ENCODE peak calls at places on chromosomes 6 and 20, in six cellular contexts. One of them, this sample, is unnamed.

GRCh38 chr6:53426117-53426516 is 77.4 kb upstream of the ELOVL5 start:
- DNase-seq in SK-N-SH: no peak
- DNase-seq in HCT116: no peak
- DNase-seq in GM12878: no peak
- DNase-seq in K562: no peak
- DNase-seq in HepG2: no peak
- DNase-seq in this sample: no peak

GRCh38 chr20:25288291-25289181 is 40.7 kb downstream of the PYGB start:
- DNase-seq in SK-N-SH: no peak
- DNase-seq in HCT116: no peak
- DNase-seq in GM12878: peak
- DNase-seq in K562: no peak
- DNase-seq in HepG2: no peak
- DNase-seq in this sample: no peak

GRCh38 chr6:140002406-140003022 is 628.1 kb upstream of the CITED2 start:
- DNase-seq in SK-N-SH: peak
- DNase-seq in HCT116: no peak
- DNase-seq in GM12878: no peak
- DNase-seq in K562: no peak
- DNase-seq in HepG2: no peak
- DNase-seq in this sample: peak

GRCh38 chr6:29087213-29087612 is at the start of gene OR2B3:
- DNase-seq in SK-N-SH: no peak
- DNase-seq in HCT116: no peak
- DNase-seq in GM12878: no peak
- DNase-seq in K562: no peak
- DNase-seq in HepG2: no peak
- DNase-seq in this sample: no peak

GRCh38 chr20:50646483-50646996 is 44.8 kb downstream of the RIPOR3 start:
- DNase-seq in SK-N-SH: no peak
- DNase-seq in HCT116: no peak
- DNase-seq in GM12878: no peak
- DNase-seq in K562: peak
- DNase-seq in HepG2: no peak
- DNase-seq in this sample: no peak

GRCh38 chr6:38489951-38490350 is 149.8 kb downstream of the BTBD9 start:
- DNase-seq in SK-N-SH: no peak
- DNase-seq in HCT116: no peak
- DNase-seq in GM12878: no peak
- DNase-seq in K562: no peak
- DNase-seq in HepG2: no peak
- DNase-seq in this sample: no peak

GRCh38 chr6:3438190-3439167 is 18.4 kb downstream of the SLC22A23 start:
- DNase-seq in SK-N-SH: no peak
- DNase-seq in HCT116: no peak
- DNase-seq in GM12878: no peak
- DNase-seq in K562: no peak
- DNase-seq in HepG2: peak
- DNase-seq in this sample: no peak

GRCh38 chr6:113903666-113904330 is 46.7 kb downstream of the MARCKS start:
- DNase-seq in SK-N-SH: no peak
- DNase-seq in HCT116: no peak
- DNase-seq in GM12878: no peak
- DNase-seq in K562: no peak
- DNase-seq in HepG2: peak
- DNase-seq in this sample: no peak

GRCh38 chr20:32820698-32821378 is 1.1 kb downstream of the MAPRE1 start:
- DNase-seq in SK-N-SH: peak
- DNase-seq in HCT116: no peak
- DNase-seq in GM12878: no peak
- DNase-seq in K562: no peak
- DNase-seq in HepG2: no peak
- DNase-seq in this sample: no peak

GRCh38 chr6:53042112-53042511 is 23.1 kb upstream of the FBXO9 start:
- DNase-seq in SK-N-SH: no peak
- DNase-seq in HCT116: peak
- DNase-seq in GM12878: no peak
- DNase-seq in K562: no peak
- DNase-seq in HepG2: peak
- DNase-seq in this sample: no peak

GRCh38 chr6:138570716-138571020 is 71.4 kb upstream of the NHSL1 start:
- DNase-seq in SK-N-SH: no peak
- DNase-seq in HCT116: no peak
- DNase-seq in GM12878: no peak
- DNase-seq in K562: no peak
- DNase-seq in HepG2: peak
- DNase-seq in this sample: no peak

GRCh38 chr20:34579936-34580587 is 21.5 kb downstream of the MAP1LC3A start:
- DNase-seq in SK-N-SH: no peak
- DNase-seq in HCT116: no peak
- DNase-seq in GM12878: peak
- DNase-seq in K562: no peak
- DNase-seq in HepG2: no peak
- DNase-seq in this sample: no peak

GRCh38 chr20:6700563-6701328 is 66.7 kb upstream of the BMP2 start:
- DNase-seq in SK-N-SH: no peak
- DNase-seq in HCT116: no peak
- DNase-seq in GM12878: no peak
- DNase-seq in K562: no peak
- DNase-seq in HepG2: no peak
- DNase-seq in this sample: no peak

GRCh38 chr6:14658909-14659561 is 541.5 kb downstream of the CD83 start:
- DNase-seq in SK-N-SH: no peak
- DNase-seq in HCT116: no peak
- DNase-seq in GM12878: no peak
- DNase-seq in K562: no peak
- DNase-seq in HepG2: no peak
- DNase-seq in this sample: no peak

GRCh38 chr6:43386492-43386891 is 17.0 kb upstream of the ZNF318 start:
- DNase-seq in SK-N-SH: peak
- DNase-seq in HCT116: no peak
- DNase-seq in GM12878: no peak
- DNase-seq in K562: no peak
- DNase-seq in HepG2: peak
- DNase-seq in this sample: no peak

GRCh38 chr6:168034537-168034936 is 37.1 kb downstream of the KIF25 start:
- DNase-seq in SK-N-SH: no peak
- DNase-seq in HCT116: no peak
- DNase-seq in GM12878: no peak
- DNase-seq in K562: no peak
- DNase-seq in HepG2: no peak
- DNase-seq in this sample: no peak

GRCh38 chr6:14638562-14638931 is 521.0 kb downstream of the CD83 start:
- DNase-seq in SK-N-SH: no peak
- DNase-seq in HCT116: no peak
- DNase-seq in GM12878: no peak
- DNase-seq in K562: no peak
- DNase-seq in HepG2: no peak
- DNase-seq in this sample: no peak

GRCh38 chr6:84182001-84182400 is 45.4 kb downstream of the CEP162 start:
- DNase-seq in SK-N-SH: no peak
- DNase-seq in HCT116: no peak
- DNase-seq in GM12878: no peak
- DNase-seq in K562: no peak
- DNase-seq in HepG2: no peak
- DNase-seq in this sample: no peak

GRCh38 chr6:10404799-10405524 is 9.9 kb downstream of the TFAP2A start:
- DNase-seq in SK-N-SH: no peak
- DNase-seq in HCT116: no peak
- DNase-seq in GM12878: no peak
- DNase-seq in K562: no peak
- DNase-seq in HepG2: no peak
- DNase-seq in this sample: peak

GRCh38 chr20:53555081-53555480 is 38.6 kb downstream of the ZNF217 start:
- DNase-seq in SK-N-SH: no peak
- DNase-seq in HCT116: no peak
- DNase-seq in GM12878: no peak
- DNase-seq in K562: no peak
- DNase-seq in HepG2: no peak
- DNase-seq in this sample: no peak

GRCh38 chr6:53424976-53425718 is 76.4 kb upstream of the ELOVL5 start:
- DNase-seq in SK-N-SH: no peak
- DNase-seq in HCT116: no peak
- DNase-seq in GM12878: no peak
- DNase-seq in K562: no peak
- DNase-seq in HepG2: no peak
- DNase-seq in this sample: no peak

GRCh38 chr20:24954151-24954550 is 5.1 kb downstream of the CST7 start:
- DNase-seq in SK-N-SH: no peak
- DNase-seq in HCT116: no peak
- DNase-seq in GM12878: no peak
- DNase-seq in K562: no peak
- DNase-seq in HepG2: no peak
- DNase-seq in this sample: no peak

GRCh38 chr6:79261666-79262065 is 27.2 kb upstream of the HMGN3 start:
- DNase-seq in SK-N-SH: no peak
- DNase-seq in HCT116: no peak
- DNase-seq in GM12878: no peak
- DNase-seq in K562: no peak
- DNase-seq in HepG2: no peak
- DNase-seq in this sample: no peak

GRCh38 chr20:7841967-7842301 is 98.3 kb downstream of the HAO1 start:
- DNase-seq in SK-N-SH: no peak
- DNase-seq in HCT116: no peak
- DNase-seq in GM12878: no peak
- DNase-seq in K562: no peak
- DNase-seq in HepG2: no peak
- DNase-seq in this sample: no peak

GRCh38 chr6:3687847-3688246 is 63.7 kb downstream of the PXDC1 start:
- DNase-seq in SK-N-SH: no peak
- DNase-seq in HCT116: no peak
- DNase-seq in GM12878: no peak
- DNase-seq in K562: no peak
- DNase-seq in HepG2: no peak
- DNase-seq in this sample: peak

GRCh38 chr6:152572395-152573061 is 64.6 kb downstream of the SYNE1 start:
- DNase-seq in SK-N-SH: no peak
- DNase-seq in HCT116: no peak
- DNase-seq in GM12878: no peak
- DNase-seq in K562: no peak
- DNase-seq in HepG2: no peak
- DNase-seq in this sample: peak

GRCh38 chr6:111551521-111552231 is 54.0 kb downstream of the TRAF3IP2 start:
- DNase-seq in SK-N-SH: no peak
- DNase-seq in HCT116: no peak
- DNase-seq in GM12878: no peak
- DNase-seq in K562: no peak
- DNase-seq in HepG2: peak
- DNase-seq in this sample: no peak

GRCh38 chr6:18845891-18846290 is 458.7 kb downstream of the RNF144B start:
- DNase-seq in SK-N-SH: no peak
- DNase-seq in HCT116: no peak
- DNase-seq in GM12878: no peak
- DNase-seq in K562: no peak
- DNase-seq in HepG2: no peak
- DNase-seq in this sample: no peak

GRCh38 chr6:150456466-150456865 is 87.7 kb downstream of the IYD start:
- DNase-seq in SK-N-SH: no peak
- DNase-seq in HCT116: no peak
- DNase-seq in GM12878: no peak
- DNase-seq in K562: no peak
- DNase-seq in HepG2: no peak
- DNase-seq in this sample: no peak

GRCh38 chr6:133973109-133973971 is 20.3 kb downstream of the TBPL1 start:
- DNase-seq in SK-N-SH: peak
- DNase-seq in HCT116: peak
- DNase-seq in GM12878: peak
- DNase-seq in K562: peak
- DNase-seq in HepG2: peak
- DNase-seq in this sample: peak

GRCh38 chr6:170190046-170190445 is 100.8 kb downstream of the DLL1 start:
- DNase-seq in SK-N-SH: no peak
- DNase-seq in HCT116: no peak
- DNase-seq in GM12878: no peak
- DNase-seq in K562: no peak
- DNase-seq in HepG2: no peak
- DNase-seq in this sample: no peak

GRCh38 chr6:29559524-29560287 is at the start of gene UBD:
- DNase-seq in SK-N-SH: no peak
- DNase-seq in HCT116: no peak
- DNase-seq in GM12878: peak
- DNase-seq in K562: no peak
- DNase-seq in HepG2: peak
- DNase-seq in this sample: no peak

GRCh38 chr20:50071039-50071888 is 41.7 kb downstream of the UBE2V1 start:
- DNase-seq in SK-N-SH: peak
- DNase-seq in HCT116: peak
- DNase-seq in GM12878: no peak
- DNase-seq in K562: peak
- DNase-seq in HepG2: peak
- DNase-seq in this sample: peak

GRCh38 chr20:59403261-59403961 is 103.0 kb downstream of the EDN3 start:
- DNase-seq in SK-N-SH: peak
- DNase-seq in HCT116: no peak
- DNase-seq in GM12878: no peak
- DNase-seq in K562: peak
- DNase-seq in HepG2: no peak
- DNase-seq in this sample: peak
- TF ChIP-seq POLR2AphosphoS5 in SK-N-SH: no peak
- TF ChIP-seq POLR2AphosphoS5 in HCT116: no peak
- TF ChIP-seq POLR2AphosphoS5 in GM12878: no peak
- TF ChIP-seq POLR2AphosphoS5 in K562: no peak
- TF ChIP-seq POLR2AphosphoS5 in HepG2: no peak
- TF ChIP-seq POLR2AphosphoS5 in this sample: no peak

DNA sequence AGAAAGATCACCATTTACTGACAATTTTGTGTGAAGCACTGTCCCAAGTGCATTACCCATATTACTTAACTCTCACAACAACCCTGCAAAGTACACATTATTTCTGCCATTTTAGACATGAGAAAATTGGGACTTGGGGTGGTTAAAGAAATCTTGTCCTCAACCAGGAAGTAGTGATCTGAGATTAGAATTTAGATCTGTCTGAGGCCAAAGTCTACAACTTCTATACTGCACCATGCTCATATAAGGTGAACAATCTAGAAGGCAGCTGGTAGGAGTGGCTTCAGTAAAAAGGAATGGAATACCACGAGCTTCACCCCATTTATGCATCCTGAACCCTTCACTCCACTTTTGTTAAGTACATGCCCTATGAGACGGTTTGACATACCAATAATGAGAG is 87.6 kb downstream of the QRSL1 start:
- DNase-seq in SK-N-SH: no peak
- DNase-seq in HCT116: no peak
- DNase-seq in GM12878: no peak
- DNase-seq in K562: no peak
- DNase-seq in HepG2: no peak
- DNase-seq in this sample: no peak
- H2AFZ ChIP-seq in SK-N-SH: no peak
- H2AFZ ChIP-seq in HCT116: no peak
- H2AFZ ChIP-seq in GM12878: no peak
- H2AFZ ChIP-seq in K562: no peak
- H2AFZ ChIP-seq in HepG2: no peak
- H2AFZ ChIP-seq in this sample: no peak

GRCh38 chr20:47741669-47742345 is 43.5 kb downstream of the SULF2 start:
- DNase-seq in SK-N-SH: no peak
- DNase-seq in HCT116: no peak
- DNase-seq in GM12878: no peak
- DNase-seq in K562: no peak
- DNase-seq in HepG2: peak
- DNase-seq in this sample: no peak
- TF ChIP-seq REST in SK-N-SH: no peak
- TF ChIP-seq REST in HCT116: no peak
- TF ChIP-seq REST in GM12878: no peak
- TF ChIP-seq REST in K562: no peak
- TF ChIP-seq REST in HepG2: no peak
- TF ChIP-seq REST in this sample: no peak

GRCh38 chr6:148509789-148510581 is 167.3 kb downstream of the SASH1 start:
- DNase-seq in SK-N-SH: no peak
- DNase-seq in HCT116: no peak
- DNase-seq in GM12878: no peak
- DNase-seq in K562: no peak
- DNase-seq in HepG2: no peak
- DNase-seq in this sample: no peak
- TF ChIP-seq POLR2AphosphoS5 in SK-N-SH: no peak
- TF ChIP-seq POLR2AphosphoS5 in HCT116: no peak
- TF ChIP-seq POLR2AphosphoS5 in GM12878: no peak
- TF ChIP-seq POLR2AphosphoS5 in K562: no peak
- TF ChIP-seq POLR2AphosphoS5 in HepG2: no peak
- TF ChIP-seq POLR2AphosphoS5 in this sample: no peak